ENCODE peak calls at places on chromosome 19, in five cellular contexts. L is WERI-Rb-1; A is cardiac muscle cell; T is CD8-positive, alpha-beta T cell; S is thoracic aorta. M is an unnamed sample.

GRCh38 chr19:15502264-15502663 is 6.1 kb upstream of the CYP4F22 start:
- DNase-seq in L (no peak), T (no peak), A (no peak), S (no peak), M (no peak)

GRCh38 chr19:29381353-29382203 is 144.2 kb upstream of the VSTM2B start:
- DNase-seq in L (no peak), T (peak), S (no peak), A (no peak), M (no peak)

GRCh38 chr19:35975608-35976214 is 19.3 kb upstream of the SDHAF1 start:
- DNase-seq in S (no peak), L (no peak), T (no peak), A (peak), M (peak)

GRCh38 chr19:34667349-34668076 is 9.4 kb downstream of the SCGB2B2 start:
- DNase-seq in S (no peak), T (no peak), L (no peak), A (no peak), M (no peak)

GRCh38 chr19:14002571-14003278 is 3.4 kb downstream of the RFX1 start:
- DNase-seq in T (peak), S (no peak), L (no peak), A (no peak), M (no peak)

GRCh38 chr19:46351241-46352041 is 4.6 kb downstream of the PPP5C start:
- DNase-seq in A (no peak), S (peak), T (peak), L (no peak), M (no peak)

GRCh38 chr19:42443944-42444398 is 1.2 kb upstream of the CXCL17 start:
- DNase-seq in A (no peak), L (no peak), S (no peak), T (no peak), M (no peak)

GRCh38 chr19:31338069-31338767 is 11.0 kb downstream of the TSHZ3 start:
- DNase-seq in A (peak), L (peak), T (no peak), S (no peak), M (peak)

GRCh38 chr19:5032101-5032967 is 63.4 kb downstream of the KDM4B start:
- DNase-seq in L (no peak), A (peak), T (no peak), S (no peak), M (no peak)

GRCh38 chr19:1259873-1260748 is 9.0 kb upstream of the CIRBP start:
- DNase-seq in A (no peak), L (no peak), T (peak), S (no peak), M (no peak)

GRCh38 chr19:55141696-55142095 is 7.3 kb downstream of the TNNT1 start:
- DNase-seq in L (no peak), S (no peak), T (no peak), A (no peak), M (no peak)

GRCh38 chr19:33226550-33227241 is 1.0 kb upstream of the SLC7A10 start:
- DNase-seq in T (no peak), L (peak), A (no peak), S (no peak), M (peak)

GRCh38 chr19:42288881-42289555 is 12.9 kb upstream of the PRR19 start:
- DNase-seq in S (no peak), T (no peak), L (no peak), A (no peak), M (no peak)

GRCh38 chr19:13850910-13851753 is 25.8 kb upstream of the NANOS3 start:
- DNase-seq in T (peak), S (peak), L (no peak), A (no peak), M (no peak)

GRCh38 chr19:29745253-29745652 is 30.2 kb upstream of the C19orf12 start:
- DNase-seq in L (peak), A (peak), S (no peak), T (no peak), M (peak)

GRCh38 chr19:47230122-47230920 is 678 bp downstream of the BBC3 start:
- DNase-seq in T (peak), S (no peak), A (peak), L (peak), M (peak)

GRCh38 chr19:14147797-14148605 is 11.6 kb upstream of the ASF1B start:
- DNase-seq in T (peak), S (no peak), L (peak), A (peak), M (peak)

GRCh38 chr19:23065306-23065705 is 51.5 kb upstream of the ZNF730 start:
- DNase-seq in T (no peak), A (no peak), L (no peak), S (no peak), M (no peak)

GRCh38 chr19:23075031-23075733 is 41.6 kb upstream of the ZNF730 start:
- DNase-seq in T (no peak), A (peak), L (peak), S (no peak), M (peak)

GRCh38 chr19:23071087-23071511 is 45.7 kb upstream of the ZNF730 start:
- DNase-seq in T (no peak), L (peak), S (no peak), A (no peak), M (no peak)

DNA sequence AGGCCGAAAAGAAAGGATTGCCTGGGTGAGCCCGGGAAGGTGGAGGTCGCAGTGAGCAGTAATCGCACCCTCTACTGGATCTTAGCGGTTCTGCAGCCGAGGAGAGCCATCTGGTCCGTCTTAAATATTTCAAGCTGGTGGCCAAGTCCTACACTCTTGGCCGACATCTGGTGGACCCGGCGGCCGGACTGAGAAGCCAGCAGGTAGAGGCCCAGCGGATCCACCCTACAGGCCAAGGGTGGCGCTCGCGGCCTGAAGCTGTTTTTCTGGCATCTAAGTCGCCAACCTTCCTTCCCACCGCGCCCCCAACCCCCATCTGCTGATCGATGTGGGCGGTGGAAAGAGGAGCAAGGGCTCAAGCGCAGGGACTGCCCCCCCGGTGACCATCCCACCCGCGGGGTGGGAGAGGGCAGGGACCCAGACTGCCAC is 46.5 kb upstream of the ZNF730 start:
- DNase-seq in T (no peak), S (no peak), L (peak), A (no peak), M (no peak)
- TF ChIP-seq CTCF in T (no peak), S (peak), L (peak), A (peak), M (no peak)

GRCh38 chr19:50330365-50331078 is 1.3 kb upstream of the KCNC3 start:
- DNase-seq in A (peak), L (peak), S (no peak), T (peak), M (no peak)

GRCh38 chr19:50329146-50329925 is at the start of gene KCNC3:
- DNase-seq in L (peak), S (peak), A (peak), T (peak), M (no peak)

GRCh38 chr19:50327013-50327412 is 2.2 kb downstream of the KCNC3 start:
- DNase-seq in T (no peak), L (no peak), S (no peak), A (no peak), M (no peak)

GRCh38 chr19:50327461-50328256 is 1.5 kb downstream of the KCNC3 start:
- DNase-seq in T (no peak), L (no peak), S (no peak), A (no peak), M (no peak)

GRCh38 chr19:50328257-50329145 is 676 bp downstream of the KCNC3 start:
- DNase-seq in A (peak), T (no peak), L (no peak), S (no peak), M (no peak)
- TF ChIP-seq CTCF in A (no peak), T (no peak), L (no peak), S (no peak), M (no peak)

DNA sequence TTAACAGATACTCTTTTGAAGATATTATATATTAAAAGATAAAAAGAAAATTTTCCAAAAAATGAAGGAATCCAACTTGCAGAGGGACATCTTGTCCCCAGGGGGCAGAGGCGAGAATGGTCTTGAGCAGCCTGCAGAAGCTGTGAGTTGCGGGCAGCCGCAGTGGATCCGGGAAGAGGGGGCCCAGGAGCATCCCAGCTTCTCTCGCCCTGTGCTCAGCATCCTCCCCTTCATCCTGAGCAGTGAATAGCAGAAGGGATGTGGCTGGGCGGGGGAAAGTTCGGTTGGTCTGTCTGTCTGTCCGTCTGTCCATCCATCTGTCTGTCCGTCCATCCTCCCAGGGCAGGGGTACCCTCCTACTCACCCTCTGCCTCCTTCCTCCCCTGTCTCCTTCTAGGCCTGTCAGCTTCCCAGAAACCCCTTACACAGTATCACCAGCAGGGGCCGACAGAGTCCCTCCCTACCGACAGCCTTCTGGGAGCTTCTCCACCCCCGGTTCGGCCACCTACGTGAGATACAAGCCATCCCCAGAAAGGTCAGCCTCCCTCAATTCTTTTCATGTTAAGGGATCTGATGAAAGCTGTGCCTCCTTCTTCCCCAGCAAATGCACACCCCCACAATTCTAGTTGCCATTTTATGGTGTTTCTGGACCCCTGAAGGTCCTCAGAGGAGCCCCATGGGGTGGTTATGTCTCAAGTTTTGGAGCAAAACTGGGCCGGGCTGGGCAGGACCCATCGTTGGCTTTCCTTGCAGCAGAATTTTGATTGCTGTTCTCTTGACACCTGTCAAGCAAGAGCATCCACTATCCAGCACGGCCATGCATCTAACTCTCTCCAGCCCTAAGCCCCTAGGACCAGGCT is 81.6 kb downstream of the DPF1 start:
- DNase-seq in L (peak), A (peak), S (no peak), T (peak), M (peak)
- TF ChIP-seq CTCF in L (peak), A (peak), S (peak), T (no peak), M (peak)

DNA sequence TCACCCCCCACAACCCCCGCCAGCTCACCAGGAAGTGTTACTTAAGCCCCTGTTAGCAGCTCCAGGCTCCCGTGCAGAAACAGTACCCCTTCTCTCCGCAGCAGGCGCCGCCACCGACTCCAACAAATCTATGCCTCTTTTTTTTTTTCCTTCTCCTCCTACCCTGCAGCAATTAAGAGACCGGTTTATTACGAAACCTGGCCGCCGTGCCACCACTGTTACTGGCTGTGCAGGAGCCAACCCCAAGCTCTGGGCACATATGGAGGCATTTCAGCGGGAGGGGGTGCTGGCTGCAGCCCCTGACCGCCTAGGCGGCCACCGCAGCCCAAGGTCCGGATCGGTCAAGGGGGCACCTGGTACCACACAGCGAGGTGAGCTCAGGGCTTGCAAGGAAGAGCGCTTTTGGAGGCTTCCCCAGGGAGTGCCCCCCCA is 2.4 kb downstream of the GADD45B start:
- DNase-seq in T (peak), L (no peak), A (peak), S (peak), M (no peak)
- TF ChIP-seq CTCF in T (peak), L (no peak), A (peak), S (peak), M (no peak)

DNA sequence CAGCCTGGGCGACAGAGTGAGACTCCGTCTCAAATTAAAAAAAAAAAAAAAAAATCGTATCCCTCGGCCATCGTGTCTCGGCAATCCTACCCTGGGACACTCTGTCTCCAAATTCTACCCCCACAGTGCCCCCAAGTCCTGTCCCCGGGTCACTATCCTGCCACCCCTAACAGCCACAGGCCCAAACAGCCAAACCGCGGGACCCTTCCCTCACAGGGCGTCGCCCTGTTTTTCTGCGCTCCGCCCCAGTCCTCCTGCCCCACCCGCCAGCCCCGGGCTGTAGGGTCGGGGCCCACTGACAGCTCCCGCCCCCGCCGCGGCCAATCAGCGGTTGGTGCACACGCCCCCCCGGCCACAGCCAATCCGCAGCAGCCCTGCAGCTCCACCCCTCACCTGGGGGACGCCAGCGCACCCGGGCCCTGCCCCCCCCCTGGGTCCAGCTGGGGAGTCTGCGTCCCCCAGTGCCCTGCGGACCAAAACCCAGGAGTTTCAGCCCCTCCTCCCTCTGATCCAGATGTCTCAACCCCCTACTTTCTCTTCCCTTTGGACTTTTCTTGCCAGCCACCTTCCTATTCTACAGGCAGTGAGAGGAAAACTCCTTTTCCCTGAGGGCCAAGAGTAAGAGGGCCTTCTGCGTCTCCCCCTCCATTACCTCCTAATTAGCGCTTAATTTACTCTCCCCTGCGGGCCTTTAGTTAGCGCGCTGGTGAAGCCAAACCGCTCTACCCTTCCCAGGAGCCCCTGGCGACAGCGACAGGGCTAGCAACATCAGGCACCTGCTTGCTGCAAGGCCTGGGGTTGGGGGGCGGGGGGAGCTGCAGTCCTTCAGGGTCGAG is 1.5 kb upstream of the BCAT2 start:
- DNase-seq in S (peak), L (peak), T (peak), A (peak), M (peak)
- TF ChIP-seq CTCF in S (no peak), L (no peak), T (no peak), A (no peak), M (no peak)

GRCh38 chr19:45178262-45179062 is at the start of gene BLOC1S3:
- DNase-seq in L (peak), S (peak), A (peak), T (peak), M (peak)

GRCh38 chr19:45182758-45183157 is 4.2 kb downstream of the BLOC1S3 start:
- DNase-seq in S (no peak), T (no peak), L (no peak), A (no peak), M (no peak)

GRCh38 chr19:45179063-45179847 is 671 bp downstream of the BLOC1S3 start:
- DNase-seq in S (no peak), A (peak), T (no peak), L (no peak), M (no peak)

GRCh38 chr19:45177817-45178261 is at the start of gene TRAPPC6A:
- DNase-seq in T (no peak), S (no peak), L (no peak), A (no peak), M (no peak)

GRCh38 chr19:45179848-45180370 is 1.3 kb downstream of the BLOC1S3 start:
- DNase-seq in S (no peak), A (no peak), L (no peak), T (no peak), M (no peak)
- TF ChIP-seq CTCF in S (no peak), A (no peak), L (no peak), T (no peak), M (no peak)

GRCh38 chr19:12513531-12514061 is 29.0 kb upstream of the ZNF709 start:
- DNase-seq in A (no peak), S (no peak), L (no peak), T (no peak), M (no peak)
- TF ChIP-seq CTCF in A (no peak), S (no peak), L (peak), T (no peak), M (no peak)

DNA sequence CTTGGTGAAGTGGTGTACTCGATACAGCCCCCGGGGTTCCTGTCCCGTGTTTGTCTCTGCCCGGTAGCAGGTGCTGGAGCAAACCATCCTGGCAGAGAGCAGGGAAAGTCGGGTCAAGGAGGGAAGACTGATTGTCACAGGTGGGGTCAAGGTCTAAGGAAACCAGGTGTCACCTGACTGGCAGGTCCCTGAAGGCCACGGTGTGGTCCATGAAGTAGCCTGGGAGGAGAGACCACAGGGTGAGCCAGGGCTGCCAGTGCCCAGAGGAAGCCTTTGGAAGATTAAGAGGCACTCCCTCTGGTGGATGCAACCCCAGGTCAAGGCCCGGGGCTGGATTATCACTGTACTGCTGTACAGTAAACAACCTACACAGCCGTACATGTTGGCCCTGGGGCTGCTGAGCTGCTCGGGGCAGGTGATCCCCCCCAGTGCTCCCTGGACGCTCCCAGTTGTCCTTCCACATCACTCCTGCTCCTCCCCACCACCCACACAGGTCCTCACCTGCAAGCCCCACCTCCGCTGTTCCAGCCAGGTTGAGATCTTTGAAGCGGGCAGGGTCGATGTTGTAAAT is 6.0 kb upstream of the CCER2 start:
- DNase-seq in T (no peak), A (peak), S (no peak), L (peak), M (peak)
- TF ChIP-seq CTCF in T (no peak), A (peak), S (no peak), L (peak), M (no peak)

GRCh38 chr19:40639638-40639982 is 38.4 kb downstream of the LTBP4 start:
- DNase-seq in S (no peak), A (no peak), L (no peak), T (no peak), M (no peak)
- TF ChIP-seq CTCF in S (no peak), A (no peak), L (no peak), T (no peak), M (no peak)

M was measured in endothelial cell.